ENCODE peak calls at places on chromosomes 3 and 15, in four cellular contexts. One of them, this sample, is unnamed.

GRCh38 chr15:68413363-68414255 is 18.4 kb downstream of the ITGA11 start:
- DNase-seq in psoas muscle: peak
- DNase-seq in colonic mucosa: peak
- DNase-seq in effector memory CD4-positive, alpha-beta T cell: no peak
- DNase-seq in this sample: no peak

GRCh38 chr3:79824166-79824565 is 56.4 kb upstream of the ROBO1 start:
- DNase-seq in colonic mucosa: no peak
- DNase-seq in psoas muscle: no peak
- DNase-seq in effector memory CD4-positive, alpha-beta T cell: no peak
- DNase-seq in this sample: no peak

GRCh38 chr3:70856414-70857162 is 544.1 kb upstream of the MDFIC2 start:
- DNase-seq in psoas muscle: no peak
- DNase-seq in effector memory CD4-positive, alpha-beta T cell: no peak
- DNase-seq in colonic mucosa: no peak
- DNase-seq in this sample: no peak

GRCh38 chr3:27639271-27639670 is 82.9 kb downstream of the EOMES start:
- DNase-seq in effector memory CD4-positive, alpha-beta T cell: no peak
- DNase-seq in colonic mucosa: no peak
- DNase-seq in psoas muscle: no peak
- DNase-seq in this sample: no peak

GRCh38 chr3:188407158-188407880 is 253.4 kb downstream of the LPP start:
- DNase-seq in effector memory CD4-positive, alpha-beta T cell: no peak
- DNase-seq in psoas muscle: no peak
- DNase-seq in colonic mucosa: no peak
- DNase-seq in this sample: no peak

GRCh38 chr3:153164009-153164550 is 2.1 kb downstream of the RAP2B start:
- DNase-seq in psoas muscle: no peak
- DNase-seq in effector memory CD4-positive, alpha-beta T cell: no peak
- DNase-seq in colonic mucosa: no peak
- DNase-seq in this sample: no peak

GRCh38 chr15:39411102-39411989 is 169.5 kb upstream of the THBS1 start:
- DNase-seq in effector memory CD4-positive, alpha-beta T cell: no peak
- DNase-seq in psoas muscle: no peak
- DNase-seq in colonic mucosa: no peak
- DNase-seq in this sample: no peak

GRCh38 chr3:152257246-152258074 is 11.3 kb upstream of the MBNL1 start:
- DNase-seq in colonic mucosa: no peak
- DNase-seq in psoas muscle: no peak
- DNase-seq in effector memory CD4-positive, alpha-beta T cell: no peak
- DNase-seq in this sample: no peak

GRCh38 chr3:132228923-132229322 is 88.3 kb upstream of the ACP3 start:
- DNase-seq in colonic mucosa: no peak
- DNase-seq in effector memory CD4-positive, alpha-beta T cell: no peak
- DNase-seq in psoas muscle: no peak
- DNase-seq in this sample: no peak

GRCh38 chr3:42906085-42906904 is at the start of gene ZNF662:
- DNase-seq in psoas muscle: peak
- DNase-seq in colonic mucosa: peak
- DNase-seq in effector memory CD4-positive, alpha-beta T cell: no peak
- DNase-seq in this sample: peak

GRCh38 chr3:87101873-87102272 is 110.9 kb upstream of the VGLL3 start:
- DNase-seq in colonic mucosa: no peak
- DNase-seq in psoas muscle: no peak
- DNase-seq in effector memory CD4-positive, alpha-beta T cell: no peak
- DNase-seq in this sample: no peak

GRCh38 chr3:101466465-101467309 is 46.3 kb downstream of the SENP7 start:
- DNase-seq in psoas muscle: no peak
- DNase-seq in colonic mucosa: peak
- DNase-seq in effector memory CD4-positive, alpha-beta T cell: no peak
- DNase-seq in this sample: peak

GRCh38 chr15:67945951-67946700 is 106.3 kb upstream of the RNU6-1 start:
- DNase-seq in effector memory CD4-positive, alpha-beta T cell: no peak
- DNase-seq in colonic mucosa: no peak
- DNase-seq in psoas muscle: no peak
- DNase-seq in this sample: no peak

GRCh38 chr15:99117111-99117510 is 12.2 kb downstream of the SYNM start:
- DNase-seq in effector memory CD4-positive, alpha-beta T cell: no peak
- DNase-seq in colonic mucosa: no peak
- DNase-seq in psoas muscle: no peak
- DNase-seq in this sample: no peak

GRCh38 chr3:105430460-105430859 is 63.8 kb downstream of the ALCAM start:
- DNase-seq in colonic mucosa: no peak
- DNase-seq in psoas muscle: no peak
- DNase-seq in effector memory CD4-positive, alpha-beta T cell: no peak
- DNase-seq in this sample: no peak

GRCh38 chr3:126481808-126482502 is 6.3 kb upstream of the ZXDC start:
- DNase-seq in psoas muscle: peak
- DNase-seq in effector memory CD4-positive, alpha-beta T cell: no peak
- DNase-seq in colonic mucosa: peak
- DNase-seq in this sample: no peak

GRCh38 chr3:16328124-16328523 is 63.1 kb downstream of the OXNAD1 start:
- DNase-seq in psoas muscle: no peak
- DNase-seq in effector memory CD4-positive, alpha-beta T cell: no peak
- DNase-seq in colonic mucosa: no peak
- DNase-seq in this sample: no peak

GRCh38 chr3:42190701-42191442 is 75.1 kb downstream of the CCK start:
- DNase-seq in psoas muscle: peak
- DNase-seq in effector memory CD4-positive, alpha-beta T cell: peak
- DNase-seq in colonic mucosa: peak
- DNase-seq in this sample: peak

GRCh38 chr3:32758375-32758753 is 59.4 kb upstream of the TRIM71 start:
- DNase-seq in psoas muscle: no peak
- DNase-seq in colonic mucosa: no peak
- DNase-seq in effector memory CD4-positive, alpha-beta T cell: no peak
- DNase-seq in this sample: peak

GRCh38 chr15:45628136-45628535 is 6.7 kb upstream of the SQOR start:
- DNase-seq in colonic mucosa: no peak
- DNase-seq in effector memory CD4-positive, alpha-beta T cell: no peak
- DNase-seq in psoas muscle: no peak
- DNase-seq in this sample: no peak

GRCh38 chr15:28930476-28931291 is 44.9 kb downstream of the APBA2 start:
- DNase-seq in effector memory CD4-positive, alpha-beta T cell: no peak
- DNase-seq in psoas muscle: no peak
- DNase-seq in colonic mucosa: no peak
- DNase-seq in this sample: no peak

GRCh38 chr3:50885491-50885890 is 210.8 kb downstream of the DOCK3 start:
- DNase-seq in effector memory CD4-positive, alpha-beta T cell: no peak
- DNase-seq in colonic mucosa: no peak
- DNase-seq in psoas muscle: no peak
- DNase-seq in this sample: no peak

GRCh38 chr3:108124337-108125150 is 33.7 kb upstream of the CD47 start:
- DNase-seq in colonic mucosa: no peak
- DNase-seq in effector memory CD4-positive, alpha-beta T cell: peak
- DNase-seq in psoas muscle: no peak
- DNase-seq in this sample: peak

GRCh38 chr15:25241241-25241801 is 197.5 kb downstream of the UBE3A start:
- DNase-seq in psoas muscle: peak
- DNase-seq in effector memory CD4-positive, alpha-beta T cell: no peak
- DNase-seq in colonic mucosa: no peak
- DNase-seq in this sample: no peak

GRCh38 chr3:52536112-52536368 is 365 bp upstream of the UQCC5 start:
- DNase-seq in colonic mucosa: no peak
- DNase-seq in psoas muscle: no peak
- DNase-seq in effector memory CD4-positive, alpha-beta T cell: no peak
- DNase-seq in this sample: no peak
- H3K4me3 ChIP-seq in colonic mucosa: peak
- H3K4me3 ChIP-seq in psoas muscle: peak
- H3K4me3 ChIP-seq in effector memory CD4-positive, alpha-beta T cell: peak
- H3K4me3 ChIP-seq in this sample: peak

GRCh38 chr3:37662708-37663107 is 199.0 kb upstream of the CTDSPL start:
- DNase-seq in psoas muscle: no peak
- DNase-seq in effector memory CD4-positive, alpha-beta T cell: no peak
- DNase-seq in colonic mucosa: no peak
- DNase-seq in this sample: no peak
- H3K27ac ChIP-seq in psoas muscle: no peak
- H3K27ac ChIP-seq in effector memory CD4-positive, alpha-beta T cell: no peak
- H3K27ac ChIP-seq in colonic mucosa: no peak
- H3K27ac ChIP-seq in this sample: no peak

DNA sequence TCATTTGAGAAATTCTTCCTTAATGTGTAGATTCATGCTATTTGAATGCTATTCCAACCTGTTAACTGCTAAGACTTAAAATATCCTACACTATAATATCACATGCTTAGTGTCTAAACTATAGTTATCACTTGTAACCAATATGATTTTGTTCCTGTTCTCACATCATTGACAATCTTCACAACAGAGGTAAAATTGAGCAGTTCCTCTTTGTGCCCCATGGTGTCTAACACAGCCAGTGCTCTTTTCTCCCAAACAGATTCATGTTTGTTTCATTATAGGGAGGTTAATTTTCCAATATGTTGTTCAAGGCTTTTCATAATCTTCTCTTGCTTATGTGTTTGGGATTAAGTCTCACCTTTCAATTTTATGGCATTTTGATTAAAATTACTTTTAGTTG is 591.1 kb downstream of the ZPLD1 start:
- DNase-seq in effector memory CD4-positive, alpha-beta T cell: no peak
- DNase-seq in colonic mucosa: no peak
- DNase-seq in psoas muscle: no peak
- DNase-seq in this sample: no peak
- H3K4me3 ChIP-seq in effector memory CD4-positive, alpha-beta T cell: no peak
- H3K4me3 ChIP-seq in colonic mucosa: no peak
- H3K4me3 ChIP-seq in psoas muscle: no peak
- H3K4me3 ChIP-seq in this sample: no peak

GRCh38 chr15:95284933-95285401 is 1045.5 kb upstream of the NR2F2 start:
- DNase-seq in psoas muscle: no peak
- DNase-seq in effector memory CD4-positive, alpha-beta T cell: no peak
- DNase-seq in colonic mucosa: no peak
- DNase-seq in this sample: no peak
- H3K27ac ChIP-seq in psoas muscle: no peak
- H3K27ac ChIP-seq in effector memory CD4-positive, alpha-beta T cell: no peak
- H3K27ac ChIP-seq in colonic mucosa: no peak
- H3K27ac ChIP-seq in this sample: no peak

DNA sequence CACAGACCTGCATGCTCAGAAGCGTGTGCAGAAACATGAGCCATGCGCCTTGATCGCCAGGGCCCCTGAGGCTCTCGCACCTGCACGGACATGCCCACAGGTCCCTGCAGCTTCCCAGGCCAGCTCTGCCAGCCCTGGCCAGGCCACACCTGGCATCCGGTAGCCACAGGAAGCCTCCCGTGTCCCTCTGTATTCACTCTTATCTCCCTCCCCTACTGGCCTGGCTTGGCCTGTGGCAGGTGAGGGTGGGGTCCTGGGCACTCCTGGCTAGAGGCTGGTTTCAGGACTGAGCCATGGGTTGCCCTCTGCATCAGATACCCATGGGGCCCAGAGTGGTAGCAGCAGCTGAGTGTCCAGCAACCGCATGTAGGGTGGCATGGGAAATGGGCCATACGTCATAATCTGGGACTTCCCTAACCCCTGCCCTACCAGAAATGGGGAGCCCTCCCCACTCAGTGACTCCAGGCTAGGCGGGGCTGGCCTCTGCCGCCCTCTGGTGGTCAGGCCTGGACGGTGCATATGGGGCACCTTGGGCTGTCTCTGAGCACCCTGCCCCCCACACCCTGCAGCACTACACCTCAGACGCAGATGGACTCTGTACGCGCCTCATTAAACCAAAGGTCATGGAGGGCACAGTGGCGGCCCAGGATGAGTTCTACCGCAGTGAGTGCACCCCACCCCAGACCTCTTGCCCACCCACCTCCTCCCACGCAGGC is 12.6 kb upstream of the LMAN1L start:
- DNase-seq in colonic mucosa: peak
- DNase-seq in psoas muscle: peak
- DNase-seq in effector memory CD4-positive, alpha-beta T cell: peak
- DNase-seq in this sample: peak
- H3K4me3 ChIP-seq in colonic mucosa: no peak
- H3K4me3 ChIP-seq in psoas muscle: no peak
- H3K4me3 ChIP-seq in effector memory CD4-positive, alpha-beta T cell: no peak
- H3K4me3 ChIP-seq in this sample: no peak

GRCh38 chr3:134363381-134363755 is 10.9 kb downstream of the AMOTL2 start:
- DNase-seq in psoas muscle: no peak
- DNase-seq in colonic mucosa: no peak
- DNase-seq in effector memory CD4-positive, alpha-beta T cell: no peak
- DNase-seq in this sample: no peak
- H3K27ac ChIP-seq in psoas muscle: peak
- H3K27ac ChIP-seq in colonic mucosa: peak
- H3K27ac ChIP-seq in effector memory CD4-positive, alpha-beta T cell: no peak
- H3K27ac ChIP-seq in this sample: no peak

DNA sequence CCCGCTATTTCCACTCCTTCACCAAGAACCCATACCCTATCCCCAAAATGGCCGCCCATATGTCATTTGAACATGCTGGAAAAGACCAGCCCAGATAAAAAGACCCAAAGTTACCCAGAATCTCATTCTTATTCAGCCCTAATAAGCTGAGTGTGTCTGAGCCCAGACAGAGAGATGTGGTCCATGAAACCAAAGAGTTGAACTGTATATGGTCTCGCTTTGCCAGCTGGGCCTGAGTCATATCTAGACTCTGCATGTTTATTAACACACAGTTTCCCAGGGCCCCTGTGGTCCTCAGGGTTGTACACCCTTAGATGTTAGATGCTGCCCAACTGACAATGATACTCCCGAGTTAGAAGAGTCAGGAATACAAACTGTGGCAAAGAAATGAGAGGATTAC is 201.9 kb upstream of the STRIT1 start:
- DNase-seq in colonic mucosa: no peak
- DNase-seq in effector memory CD4-positive, alpha-beta T cell: no peak
- DNase-seq in psoas muscle: no peak
- DNase-seq in this sample: no peak
- H3K4me3 ChIP-seq in colonic mucosa: no peak
- H3K4me3 ChIP-seq in effector memory CD4-positive, alpha-beta T cell: no peak
- H3K4me3 ChIP-seq in psoas muscle: no peak
- H3K4me3 ChIP-seq in this sample: no peak

GRCh38 chr15:32739522-32739921 is 21.7 kb downstream of the GREM1 start:
- DNase-seq in colonic mucosa: no peak
- DNase-seq in psoas muscle: no peak
- DNase-seq in effector memory CD4-positive, alpha-beta T cell: no peak
- DNase-seq in this sample: no peak
- H3K27ac ChIP-seq in colonic mucosa: no peak
- H3K27ac ChIP-seq in psoas muscle: no peak
- H3K27ac ChIP-seq in effector memory CD4-positive, alpha-beta T cell: no peak
- H3K27ac ChIP-seq in this sample: no peak

GRCh38 chr3:54176106-54176505 is 53.8 kb downstream of the CACNA2D3 start:
- DNase-seq in psoas muscle: no peak
- DNase-seq in effector memory CD4-positive, alpha-beta T cell: no peak
- DNase-seq in colonic mucosa: no peak
- DNase-seq in this sample: no peak
- H3K4me3 ChIP-seq in psoas muscle: no peak
- H3K4me3 ChIP-seq in effector memory CD4-positive, alpha-beta T cell: no peak
- H3K4me3 ChIP-seq in colonic mucosa: no peak
- H3K4me3 ChIP-seq in this sample: no peak

GRCh38 chr3:148642616-148643015 is 55.1 kb upstream of the AGTR1 start:
- DNase-seq in psoas muscle: no peak
- DNase-seq in effector memory CD4-positive, alpha-beta T cell: no peak
- DNase-seq in colonic mucosa: no peak
- DNase-seq in this sample: no peak
- H3K27ac ChIP-seq in psoas muscle: no peak
- H3K27ac ChIP-seq in effector memory CD4-positive, alpha-beta T cell: no peak
- H3K27ac ChIP-seq in colonic mucosa: no peak
- H3K27ac ChIP-seq in this sample: no peak